ENCODE peak calls at places on chromosomes 16 and 17, in four cellular contexts. K, O, U and G are unnamed samples.

GRCh38 chr16:75445298-75445697 is 12.0 kb upstream of the CFDP1 start:
- DNase-seq in K (peak; percentile 45), O (no peak), U (no peak), G (no peak)

GRCh38 chr17:1789936-1790335 is 28.1 kb downstream of the SERPINF1 start:
- DNase-seq in K (no peak), O (no peak), U (no peak), G (no peak)

GRCh38 chr16:90046971-90047713 is 27.9 kb upstream of the DBNDD1 start:
- DNase-seq in K (peak; percentile 87), O (no peak), U (peak; percentile 88), G (peak; percentile 58)

GRCh38 chr16:66199189-66199588 is 167.3 kb upstream of the CDH5 start:
- DNase-seq in K (no peak), O (no peak), U (no peak), G (peak; percentile 28)

GRCh38 chr17:1347681-1348318 is 52.2 kb downstream of the YWHAE start:
- DNase-seq in K (no peak), O (no peak), U (no peak), G (peak; percentile 16)

GRCh38 chr17:45384047-45384799 is 48.4 kb downstream of the ARHGAP27 start:
- DNase-seq in K (peak; percentile 34), O (no peak), U (no peak), G (no peak)

GRCh38 chr17:50288306-50288705 is 14.0 kb downstream of the TMEM92 start:
- DNase-seq in K (no peak), O (no peak), U (no peak), G (no peak)

GRCh38 chr16:67240506-67240905 is 6.8 kb downstream of the FHOD1 start:
- DNase-seq in K (peak; percentile 38), O (no peak), U (no peak), G (peak; percentile 48)

GRCh38 chr16:81745704-81746558 is 33.2 kb upstream of the PLCG2 start:
- DNase-seq in K (peak; percentile 88), O (no peak), U (peak; percentile 85), G (peak; percentile 31)

GRCh38 chr17:40451420-40451819 is 8.2 kb downstream of the IGFBP4 start:
- DNase-seq in K (no peak), O (no peak), U (no peak), G (peak; percentile 91)

GRCh38 chr16:29784901-29785500 is 5.5 kb upstream of the KIF22 start:
- DNase-seq in K (peak; percentile 86), O (no peak), U (peak; percentile 95), G (peak; percentile 22)

GRCh38 chr16:58205276-58206036 is 7.5 kb upstream of the CSNK2A2 start:
- DNase-seq in K (no peak), O (no peak), U (no peak), G (no peak)

GRCh38 chr16:67390816-67391423 is 2.4 kb downstream of the TPPP3 start:
- DNase-seq in K (no peak), O (no peak), U (no peak), G (no peak)

GRCh38 chr16:68089067-68089466 is 3.9 kb downstream of the NFATC3 start:
- DNase-seq in K (no peak), O (no peak), U (no peak), G (no peak)

GRCh38 chr17:76480676-76481075 is 13.3 kb downstream of the AANAT start:
- DNase-seq in K (no peak), O (no peak), U (no peak), G (no peak)

GRCh38 chr16:49811630-49812334 is 44.1 kb downstream of the ZNF423 start:
- DNase-seq in K (no peak), O (no peak), U (no peak), G (no peak)

GRCh38 chr17:13346081-13346533 is 255.6 kb downstream of the HS3ST3A1 start:
- DNase-seq in K (peak; percentile 47), O (no peak), U (no peak), G (peak; percentile 97)

GRCh38 chr17:49031965-49032928 is 35.1 kb downstream of the IGF2BP1 start:
- DNase-seq in K (peak; percentile 83), O (peak; percentile 16), U (peak; percentile 60), G (peak; percentile 81)

GRCh38 chr17:69773081-69773480 is 301.9 kb upstream of the KCNJ16 start:
- DNase-seq in K (no peak), O (no peak), U (no peak), G (peak; percentile 43)

GRCh38 chr16:14527411-14528044 is 102.5 kb downstream of the PARN start:
- DNase-seq in K (peak; percentile 28), O (no peak), U (no peak), G (peak; percentile 81)

GRCh38 chr16:68774982-68775381 is 37.9 kb downstream of the CDH1 start:
- DNase-seq in K (no peak), O (no peak), U (no peak), G (no peak)

GRCh38 chr16:24508614-24509013 is 30.8 kb upstream of the RBBP6 start:
- DNase-seq in K (no peak), O (no peak), U (no peak), G (peak; percentile 79)

GRCh38 chr17:75400326-75400939 is 5.0 kb downstream of the GRB2 start:
- DNase-seq in K (no peak), O (no peak), U (no peak), G (no peak)

GRCh38 chr17:7045492-7046126 is 1.7 kb upstream of the SLC16A11 start:
- DNase-seq in K (peak; percentile 65), O (peak; percentile 53), U (no peak), G (peak; percentile 87)

GRCh38 chr16:2751577-2752034 is 832 bp upstream of the SRRM2 start:
- DNase-seq in K (peak; percentile 88), O (no peak), U (no peak), G (no peak)

GRCh38 chr16:22329199-22329695 is 32.0 kb downstream of the POLR3E start:
- DNase-seq in K (no peak), O (no peak), U (no peak), G (no peak)

DNA sequence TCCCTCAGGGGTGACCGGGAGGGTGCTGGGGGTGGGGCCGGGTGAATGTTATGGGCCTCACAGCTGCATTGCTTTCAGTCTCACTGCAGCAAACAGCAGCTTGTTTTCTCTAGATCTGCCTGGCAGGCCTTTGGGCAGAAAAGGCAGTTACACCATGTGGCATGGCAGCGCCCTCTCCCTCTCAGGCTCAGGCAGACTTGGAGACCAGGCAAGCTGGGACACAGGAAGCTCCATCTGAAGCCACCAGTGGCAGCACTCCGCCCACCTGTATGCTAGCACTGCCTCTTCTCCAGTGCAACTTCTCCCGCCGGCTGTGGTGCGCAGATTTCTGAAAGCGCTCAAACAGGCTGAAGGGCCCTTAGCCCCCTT is 66.4 kb downstream of the MPRIP start:
- DNase-seq in K (no peak), O (no peak), U (no peak), G (no peak)
- TF ChIP-seq CHD1 in K (no peak), O (no peak), U (no peak), G (no peak)

GRCh38 chr17:55500103-55500502 is 11.1 kb downstream of the SMIM36 start:
- DNase-seq in K (no peak), O (no peak), U (no peak), G (no peak)

GRCh38 chr17:55496094-55496881 is 15.0 kb downstream of the SMIM36 start:
- DNase-seq in K (peak; percentile 48), O (no peak), U (no peak), G (peak; percentile 67)

GRCh38 chr17:55492951-55493350 is 18.3 kb downstream of the SMIM36 start:
- DNase-seq in K (no peak), O (no peak), U (no peak), G (no peak)

DNA sequence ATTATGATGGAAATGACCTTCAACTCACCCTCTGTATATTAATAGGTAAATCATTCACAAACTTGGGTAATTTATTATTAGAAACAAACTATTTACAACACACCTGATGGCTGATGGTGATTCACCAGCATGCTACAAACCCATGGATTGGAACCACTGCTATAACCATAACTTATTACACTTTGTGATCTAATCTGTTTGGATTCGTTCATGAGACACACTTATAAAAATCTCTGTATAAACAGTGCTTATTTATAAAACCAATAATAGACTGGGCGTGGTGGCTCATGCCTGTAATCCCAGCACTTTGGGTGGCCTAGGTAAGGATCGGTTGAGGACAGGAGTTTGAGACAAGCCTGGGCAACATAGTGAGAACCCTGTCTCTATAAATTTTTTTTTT is 16.0 kb downstream of the SMIM36 start:
- DNase-seq in K (no peak), O (no peak), U (no peak), G (no peak)
- TF ChIP-seq CHD1 in K (no peak), O (no peak), U (no peak), G (no peak)

DNA sequence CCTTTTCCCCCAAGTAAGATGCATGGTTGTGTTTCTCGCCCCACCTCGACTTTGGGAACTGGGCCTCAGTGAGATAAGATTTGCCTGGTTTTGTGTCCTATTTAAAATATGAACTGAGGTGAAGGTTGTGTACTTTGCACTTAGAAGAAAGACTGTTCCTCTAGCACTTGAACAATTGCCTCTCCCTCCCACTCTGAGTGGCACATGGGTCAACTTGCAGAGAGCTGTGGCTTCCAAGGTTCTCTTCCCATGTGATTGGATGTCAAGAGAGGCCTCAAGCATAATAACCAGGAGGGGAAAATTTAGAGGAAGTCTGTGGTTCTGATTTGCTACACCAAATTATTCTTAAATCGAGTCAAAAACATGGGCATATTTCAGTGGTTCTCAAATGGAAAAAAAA is 329.1 kb downstream of the HS3ST3B1 start:
- DNase-seq in K (no peak), O (no peak), U (no peak), G (no peak)
- TF ChIP-seq CHD1 in K (no peak), O (no peak), U (no peak), G (no peak)

GRCh38 chr16:88375236-88376052 is 7.3 kb upstream of the ZNF469 start:
- DNase-seq in K (no peak), O (no peak), U (no peak), G (no peak)

GRCh38 chr16:88376053-88376834 is 6.5 kb upstream of the ZNF469 start:
- DNase-seq in K (no peak), O (no peak), U (no peak), G (no peak)

GRCh38 chr16:88377961-88378360 is 4.8 kb upstream of the ZNF469 start:
- DNase-seq in K (no peak), O (no peak), U (no peak), G (no peak)

GRCh38 chr16:88378401-88378800 is 4.4 kb upstream of the ZNF469 start:
- DNase-seq in K (no peak), O (no peak), U (no peak), G (no peak)

GRCh38 chr16:88376835-88377726 is 5.7 kb upstream of the ZNF469 start:
- DNase-seq in K (no peak), O (no peak), U (no peak), G (no peak)
- TF ChIP-seq CHD1 in K (no peak), O (no peak), U (no peak), G (no peak)

GRCh38 chr16:80602894-80603293 is 62.1 kb downstream of the DYNLRB2 start:
- DNase-seq in K (no peak), O (no peak), U (no peak), G (peak; percentile 6)
- TF ChIP-seq CHD1 in K (no peak), O (no peak), U (no peak), G (no peak)

GRCh38 chr16:11869657-11870228 is 18.4 kb upstream of the RSL1D1 start:
- DNase-seq in K (no peak), O (no peak), U (no peak), G (no peak)
- TF ChIP-seq CHD1 in K (no peak), O (no peak), U (no peak), G (no peak)